ENCODE peak calls at places on chromosomes 6 and 20, in four cellular contexts. O is ovary, N is AG04450, I is fibroblast of lung. A is an unnamed sample.
A peak's percentile ranks its signal among the peaks of the same experiment; 100 is the strongest.

GRCh38 chr6:5087389-5087788 is 2.2 kb downstream of the PPP1R3G start:
- DNase-seq in N (no peak), I (no peak), O (no peak), A (no peak)

GRCh38 chr6:90450268-90450953 is 136.5 kb downstream of the MAP3K7 start:
- DNase-seq in N (no peak), I (no peak), O (no peak), A (no peak)

GRCh38 chr6:16331328-16332174 is 93.2 kb downstream of the GMPR start:
- DNase-seq in I (peak; percentile 83), O (peak; percentile 75), N (no peak), A (peak; percentile 86)

GRCh38 chr6:109799664-109800063 is 108.6 kb downstream of the FIG4 start:
- DNase-seq in I (peak; percentile 60), O (no peak), N (no peak), A (no peak)

GRCh38 chr6:161817881-161818280 is 544.0 kb upstream of the AGPAT4 start:
- DNase-seq in N (no peak), I (no peak), O (no peak), A (no peak)

GRCh38 chr6:6646859-6647258 is 58.3 kb downstream of the LY86 start:
- DNase-seq in I (no peak), O (no peak), N (no peak), A (no peak)

GRCh38 chr20:36468149-36469000 is 72.9 kb upstream of the MYL9 start:
- DNase-seq in I (no peak), N (no peak), O (no peak), A (no peak)

GRCh38 chr6:125789576-125790402 is 971 bp upstream of the NCOA7 start:
- DNase-seq in N (no peak), O (peak; percentile 65), I (peak; percentile 66), A (peak; percentile 74)

GRCh38 chr20:48132834-48133233 is 347.6 kb upstream of the SULF2 start:
- DNase-seq in N (no peak), I (no peak), O (no peak), A (no peak)

GRCh38 chr20:48718914-48719578 is 108.8 kb downstream of the PREX1 start:
- DNase-seq in O (no peak), N (no peak), I (no peak), A (no peak)

GRCh38 chr6:136500414-136500813 is 49.8 kb downstream of the MAP7 start:
- DNase-seq in I (no peak), N (no peak), O (no peak), A (no peak)

GRCh38 chr6:44779130-44779826 is 391.8 kb downstream of the CDC5L start:
- DNase-seq in N (no peak), I (no peak), O (no peak), A (no peak)

GRCh38 chr6:161161121-161161520 is 112.7 kb downstream of the AGPAT4 start:
- DNase-seq in N (no peak), I (no peak), O (no peak), A (no peak)

GRCh38 chr6:113672691-113673149 is 184.4 kb upstream of the MARCKS start:
- DNase-seq in I (peak; percentile 69), N (no peak), O (peak; percentile 32), A (no peak)

GRCh38 chr6:113050010-113050893 is 703.1 kb downstream of the RFPL4B start:
- DNase-seq in O (no peak), N (no peak), I (no peak), A (peak; percentile 55)

GRCh38 chr6:26198626-26199056 is 111.4 kb downstream of the HFE start:
- DNase-seq in I (peak; percentile 33), O (no peak), N (no peak), A (peak; percentile 38)

GRCh38 chr6:45728674-45729073 is 287.0 kb downstream of the CLIC5 start:
- DNase-seq in I (peak; percentile 64), O (no peak), N (no peak), A (peak; percentile 65)

GRCh38 chr6:72825265-72825918 is 203.5 kb downstream of the KCNQ5 start:
- DNase-seq in I (peak; percentile 45), N (peak; percentile 18), O (no peak), A (peak; percentile 36)

GRCh38 chr6:100078509-100078908 is 84.5 kb upstream of the MCHR2 start:
- DNase-seq in I (peak; percentile 6), N (no peak), O (no peak), A (peak; percentile 11)

GRCh38 chr20:16434087-16434664 is 139.1 kb downstream of the KIF16B start:
- DNase-seq in I (peak; percentile 43), N (no peak), O (peak; percentile 31), A (peak; percentile 63)

GRCh38 chr20:6806291-6806690 is 38.8 kb downstream of the BMP2 start:
- DNase-seq in N (no peak), O (no peak), I (no peak), A (no peak)

GRCh38 chr6:169289257-169289656 is 35.6 kb upstream of the THBS2 start:
- DNase-seq in N (no peak), O (no peak), I (no peak), A (no peak)

GRCh38 chr20:53438368-53438767 is 155.3 kb downstream of the ZNF217 start:
- DNase-seq in I (no peak), N (no peak), O (no peak), A (no peak)

GRCh38 chr6:151240036-151240685 is 394 bp downstream of the AKAP12 start:
- DNase-seq in I (peak; percentile 83), N (no peak), O (peak; percentile 94), A (peak; percentile 84)

GRCh38 chr20:41664584-41664983 is 46.4 kb upstream of the CHD6 start:
- DNase-seq in O (no peak), I (peak; percentile 11), N (no peak), A (peak; percentile 18)

GRCh38 chr20:49480236-49480635 is 2.2 kb downstream of the KCNB1 start:
- DNase-seq in I (no peak), N (no peak), O (no peak), A (no peak)

GRCh38 chr20:840858-841567 is 7.5 kb downstream of the FAM110A start:
- DNase-seq in O (peak; percentile 61), I (no peak), N (no peak), A (peak; percentile 23)

GRCh38 chr20:45508068-45508886 is 7.1 kb downstream of the SPINT3 start:
- DNase-seq in O (no peak), N (no peak), I (no peak), A (no peak)
- H3K4me3 ChIP-seq in O (no peak overlapping the region), N (no peak overlapping the region), I (no peak overlapping the region), A (no peak overlapping the region)

DNA sequence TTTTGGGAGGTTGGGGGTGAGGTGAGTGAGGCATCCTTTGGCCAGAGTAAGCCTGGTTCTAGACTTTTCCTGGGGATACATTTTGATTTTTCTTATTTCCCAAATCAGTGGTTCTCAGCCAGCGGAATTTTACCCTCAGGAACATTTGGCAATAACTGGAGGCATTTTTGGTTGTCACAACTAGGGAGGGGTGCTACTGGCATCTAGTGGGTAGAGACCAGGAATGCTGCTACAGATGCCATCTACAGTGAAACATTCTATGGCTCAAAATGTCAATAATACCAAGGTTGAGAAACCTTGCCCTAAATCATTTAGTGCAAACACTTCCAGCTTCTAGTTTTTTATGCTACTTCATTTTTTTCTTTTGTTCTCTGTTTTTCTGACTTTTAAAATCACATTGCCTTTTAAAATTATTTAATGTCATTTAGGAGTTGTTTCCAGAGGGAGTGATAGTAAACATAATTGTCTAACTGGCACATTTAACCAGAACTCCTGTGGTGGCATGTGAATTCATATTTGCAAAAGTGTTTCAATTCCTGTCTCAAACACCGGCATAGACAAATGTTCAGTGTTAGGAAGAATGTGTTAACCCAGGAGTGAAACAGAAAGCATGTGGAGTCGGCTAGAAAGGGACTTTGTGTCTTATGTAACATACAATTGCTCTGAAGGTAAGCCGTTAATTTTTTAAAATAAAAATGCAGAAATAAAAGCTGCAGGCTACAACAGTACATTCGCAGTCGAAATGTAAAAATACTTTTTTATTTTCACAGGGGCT is 59.0 kb downstream of the QRSL1 start:
- DNase-seq in N (no peak), O (no peak), I (no peak), A (no peak)
- TF ChIP-seq CTCF in N (no peak), O (no peak), I (no peak), A (no peak)

DNA sequence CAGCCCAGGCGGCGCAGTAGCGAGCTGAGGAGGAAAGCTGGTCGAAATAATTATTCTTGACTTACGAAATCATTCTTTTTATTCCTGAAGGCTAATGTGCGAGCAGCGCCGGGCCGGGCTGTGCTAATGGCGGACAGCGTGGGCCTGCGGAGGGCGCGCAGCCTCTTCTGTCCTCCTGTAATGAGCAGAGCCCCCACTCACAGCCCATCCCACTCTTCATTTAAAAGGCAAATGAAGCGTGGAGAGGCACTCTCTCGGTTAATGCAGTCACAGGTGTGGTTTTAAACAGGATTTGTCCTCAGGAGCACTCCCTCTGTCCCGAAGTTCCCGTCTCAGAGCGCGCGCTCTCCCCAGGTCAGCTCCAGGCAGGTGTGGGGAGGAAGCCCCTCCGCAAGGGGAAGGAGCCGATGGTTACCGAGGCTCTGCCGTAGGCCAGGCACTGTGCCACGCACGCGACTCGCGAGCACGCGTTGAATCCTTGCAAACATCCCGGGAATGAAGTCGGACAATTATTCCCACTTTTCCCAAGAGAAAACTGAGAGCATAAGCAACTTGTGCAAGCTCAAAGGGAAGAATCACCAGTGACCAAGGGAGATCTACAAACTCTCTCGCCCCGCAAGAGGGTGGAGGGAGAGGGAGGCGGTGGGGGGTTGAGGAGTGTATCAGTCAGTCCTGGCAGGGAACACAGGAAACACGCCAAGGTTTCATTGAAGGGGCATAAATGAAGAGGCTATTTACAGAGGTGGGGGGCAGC is 35.5 kb upstream of the ZFAND3 start:
- DNase-seq in N (no peak), O (peak; percentile 50), I (peak; percentile 51), A (peak; percentile 50)
- H3K4me3 ChIP-seq in N (peak overlapping the region; percentile 23), O (peak overlapping the region; percentile 30), I (peak overlapping the region; percentile 31), A (peak overlapping the region; percentile 59)

GRCh38 chr20:2303693-2304092 is 7.9 kb downstream of the TGM3 start:
- DNase-seq in O (no peak), N (no peak), I (no peak), A (no peak)
- TF ChIP-seq CTCF in O (no peak), N (no peak), I (no peak), A (no peak)

DNA sequence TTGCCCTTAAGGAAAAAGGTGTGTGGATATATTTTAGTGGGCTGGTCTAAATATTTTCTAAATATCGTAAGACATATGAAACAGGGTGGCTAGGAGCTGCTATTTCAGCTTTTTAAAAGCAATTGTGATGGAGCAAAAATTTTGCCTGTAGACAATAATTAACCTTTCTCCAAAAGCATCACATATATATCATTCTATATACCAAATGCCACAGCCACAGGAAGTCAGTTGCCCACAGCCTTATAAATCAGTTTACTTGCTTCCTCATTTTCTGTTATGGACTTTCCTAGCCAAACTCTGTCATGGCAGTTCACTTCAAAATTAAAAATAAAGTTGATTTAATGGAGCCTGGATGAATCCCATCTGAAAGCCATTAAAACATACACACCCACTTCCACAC is 93.4 kb upstream of the NHSL1 start:
- DNase-seq in N (no peak), I (no peak), O (no peak), A (no peak)
- H3K4me3 ChIP-seq in N (peak overlapping the region; percentile 48), I (peak overlapping the region; percentile 47), O (no peak overlapping the region), A (no peak overlapping the region)